ENCODE peak calls at places on chromosomes 1 and 21, in eight cellular contexts. W is HCT116; P is cardiac muscle cell; U is CD4-positive, alpha-beta memory T cell; X is aorta; I is tibial nerve; S is lower lobe of right lung; C is IMR-90. E is an unnamed sample.
A peak's percentile ranks its signal among the peaks of the same experiment; 100 is the strongest.

GRCh38 chr1:12448746-12449177 is 169.2 kb downstream of the DHRS3 start:
- DNase-seq in W (no peak), P (peak; percentile 83), U (no peak), X (peak; percentile 60), I (peak; percentile 40), S (no peak), C (peak; percentile 44), E (no peak)

GRCh38 chr1:117271959-117272358 is 61.2 kb upstream of the VTCN1 start:
- DNase-seq in W (no peak), P (no peak), U (no peak), X (no peak), I (no peak), S (no peak), C (no peak), E (no peak)

GRCh38 chr1:19472174-19472573 is 13.2 kb downstream of the CAPZB start:
- DNase-seq in W (no peak), P (no peak), U (no peak), X (no peak), I (no peak), S (no peak), C (no peak), E (no peak)

GRCh38 chr21:15638856-15639549 is 90.8 kb upstream of the USP25 start:
- DNase-seq in W (no peak), P (peak; percentile 48), U (no peak), X (no peak), I (no peak), S (peak; percentile 81), C (no peak), E (peak; percentile 76)

GRCh38 chr1:1361982-1362423 is 3.6 kb upstream of the MXRA8 start:
- DNase-seq in W (no peak), P (peak; percentile 86), U (no peak), X (peak; percentile 69), I (no peak), S (no peak), C (peak; percentile 85), E (peak; percentile 63)

GRCh38 chr1:84000954-84001495 is 2.1 kb upstream of the TTLL7 start:
- DNase-seq in W (no peak), P (no peak), U (no peak), X (no peak), I (no peak), S (no peak), C (no peak), E (no peak)

GRCh38 chr1:154857441-154858215 is 12.5 kb downstream of the KCNN3 start:
- DNase-seq in W (no peak), P (no peak), U (no peak), X (no peak), I (no peak), S (no peak), C (no peak), E (no peak)

GRCh38 chr1:110164951-110165350 is 14.7 kb downstream of the SLC6A17 start:
- DNase-seq in W (no peak), P (peak; percentile 5), U (no peak), X (no peak), I (no peak), S (no peak), C (no peak), E (no peak)

GRCh38 chr1:201985355-201985754 is 2.9 kb downstream of the RNPEP start:
- DNase-seq in W (no peak), P (no peak), U (no peak), X (no peak), I (no peak), S (no peak), C (no peak), E (no peak)

GRCh38 chr1:246907472-246907871 is 24.3 kb downstream of the AHCTF1 start:
- DNase-seq in W (peak; percentile 21), P (peak; percentile 79), U (no peak), X (no peak), I (no peak), S (no peak), C (peak; percentile 72), E (no peak)

GRCh38 chr1:239455743-239456142 is 69.4 kb downstream of the CHRM3 start:
- DNase-seq in W (no peak), P (no peak), U (no peak), X (no peak), I (no peak), S (no peak), C (no peak), E (no peak)

GRCh38 chr1:12436817-12437599 is 181.0 kb downstream of the DHRS3 start:
- DNase-seq in W (no peak), P (peak; percentile 53), U (no peak), X (no peak), I (no peak), S (no peak), C (peak; percentile 84), E (no peak)

GRCh38 chr1:31033573-31033972 is 31.9 kb downstream of the PUM1 start:
- DNase-seq in W (no peak), P (no peak), U (no peak), X (no peak), I (no peak), S (no peak), C (no peak), E (no peak)

DNA sequence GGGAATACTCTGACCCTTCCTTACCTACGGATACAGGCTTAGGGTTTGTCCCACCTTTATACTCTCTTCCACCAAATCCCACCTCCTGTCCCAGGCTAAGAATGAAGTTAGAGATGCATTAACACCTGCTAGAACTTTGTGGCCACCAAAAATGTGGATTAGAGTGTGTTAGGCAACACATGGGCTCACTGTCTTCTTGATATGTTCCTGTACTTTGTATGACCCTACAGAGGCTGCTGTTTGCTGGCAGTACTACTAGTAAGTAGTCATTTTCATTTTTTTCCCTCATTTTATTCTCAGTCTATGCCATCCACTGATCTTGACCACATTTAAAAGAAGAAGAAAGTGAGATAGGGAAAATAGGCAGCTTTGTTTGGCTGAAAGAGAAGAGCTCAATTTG is 21.0 kb upstream of the TMEM39B start:
- DNase-seq in W (no peak), P (no peak), U (no peak), X (no peak), I (no peak), S (no peak), C (no peak), E (no peak)
- H3K36me3 ChIP-seq in W (peaks cover 69% of the 10 kb centered on the region), P (peaks cover 56% of the 10 kb centered on the region), U (peaks cover 60% of the 10 kb centered on the region), X (peaks cover 8% of the 10 kb centered on the region), I (peaks cover 64% of the 10 kb centered on the region), S (peaks cover 72% of the 10 kb centered on the region), C (peaks cover 51% of the 10 kb centered on the region), E (peaks cover 8% of the 10 kb centered on the region)

DNA sequence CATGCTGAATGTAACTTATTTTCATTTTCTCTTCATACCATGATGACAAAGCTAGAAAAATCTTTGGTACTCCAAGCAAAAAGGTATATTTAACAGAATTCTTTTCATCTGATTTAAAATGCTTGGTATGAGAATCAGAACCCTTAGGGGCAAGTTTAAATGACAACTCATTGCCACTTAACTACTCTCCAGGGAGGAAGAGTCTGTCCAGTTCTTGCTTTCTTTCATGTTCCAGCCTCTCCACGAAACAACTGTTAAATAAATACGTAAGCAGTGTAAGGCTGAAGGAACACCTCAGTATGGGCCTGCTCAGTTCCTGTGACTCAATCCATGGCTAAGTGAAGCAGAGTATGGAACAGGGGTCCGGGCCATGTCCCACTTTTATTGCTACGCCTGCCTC is 1.6 kb downstream of the LCE2A start:
- DNase-seq in W (no peak), P (no peak), U (no peak), X (no peak), I (no peak), S (no peak), C (no peak), E (no peak)
- H3K27ac ChIP-seq in W (no peak overlapping the region), P (no peak overlapping the region), U (no peak overlapping the region), X (no peak overlapping the region), I (no peak overlapping the region), S (no peak overlapping the region), C (no peak overlapping the region), E (no peak overlapping the region)

DNA sequence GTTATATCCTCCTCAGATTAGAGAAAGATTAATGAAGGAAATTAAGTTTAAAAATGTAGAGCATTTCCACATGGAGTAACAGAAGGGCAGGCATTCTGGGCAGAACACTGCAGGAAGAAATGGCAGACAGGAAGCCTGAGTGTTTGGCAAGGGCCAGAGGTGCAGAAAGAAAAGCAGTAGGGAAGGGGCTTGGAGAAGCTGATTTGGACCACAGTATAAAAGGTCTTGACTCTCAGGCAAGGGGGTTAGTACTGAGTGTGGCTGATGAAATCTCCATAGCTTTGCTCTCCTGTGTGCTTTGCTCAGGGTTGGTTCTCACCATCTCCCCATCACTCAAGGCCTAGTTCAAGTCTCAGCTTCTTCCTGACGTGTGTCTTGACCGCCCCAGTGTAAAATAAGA is 80.2 kb downstream of the SLC45A1 start:
- DNase-seq in W (no peak), P (no peak), U (no peak), X (no peak), I (no peak), S (no peak), C (no peak), E (no peak)
- H3K4me1 ChIP-seq in W (peaks cover 3% of the 10 kb centered on the region), P (peaks cover 28% of the 10 kb centered on the region), U (peaks cover 58% of the 10 kb centered on the region), X (peaks cover 12% of the 10 kb centered on the region), I (peaks cover 47% of the 10 kb centered on the region), S (peaks cover 49% of the 10 kb centered on the region), C (peaks cover 25% of the 10 kb centered on the region), E (peaks cover 29% of the 10 kb centered on the region)

GRCh38 chr1:112923234-112923955 is 32.6 kb downstream of the SLC16A1 start:
- DNase-seq in W (no peak), P (no peak), U (no peak), X (no peak), I (no peak), S (no peak), C (no peak), E (no peak)
- H3K36me3 ChIP-seq in W (peaks cover 9% of the 10 kb centered on the region), P (peaks cover 60% of the 10 kb centered on the region), U (no peaks in the 10 kb centered on the region), X (no peaks in the 10 kb centered on the region), I (peaks cover 43% of the 10 kb centered on the region), S (no peaks in the 10 kb centered on the region), C (peaks cover 15% of the 10 kb centered on the region), E (no peaks in the 10 kb centered on the region)

GRCh38 chr1:228397966-228398365 is 8.7 kb downstream of the TRIM11 start:
- DNase-seq in W (no peak), P (no peak), U (no peak), X (no peak), I (no peak), S (no peak), C (no peak), E (peak; percentile 25)

GRCh38 chr1:228394571-228395394 is 11.9 kb downstream of the TRIM11 start:
- DNase-seq in W (no peak), P (no peak), U (no peak), X (peak; percentile 46), I (no peak), S (peak; percentile 43), C (no peak), E (peak; percentile 62)

GRCh38 chr1:228398741-228399461 is 7.7 kb downstream of the TRIM11 start:
- DNase-seq in W (no peak), P (no peak), U (no peak), X (no peak), I (no peak), S (no peak), C (no peak), E (peak; percentile 27)

GRCh38 chr1:228397454-228397786 is 9.2 kb downstream of the TRIM11 start:
- DNase-seq in W (no peak), P (no peak), U (no peak), X (no peak), I (no peak), S (peak; percentile 33), C (no peak), E (peak; percentile 47)

DNA sequence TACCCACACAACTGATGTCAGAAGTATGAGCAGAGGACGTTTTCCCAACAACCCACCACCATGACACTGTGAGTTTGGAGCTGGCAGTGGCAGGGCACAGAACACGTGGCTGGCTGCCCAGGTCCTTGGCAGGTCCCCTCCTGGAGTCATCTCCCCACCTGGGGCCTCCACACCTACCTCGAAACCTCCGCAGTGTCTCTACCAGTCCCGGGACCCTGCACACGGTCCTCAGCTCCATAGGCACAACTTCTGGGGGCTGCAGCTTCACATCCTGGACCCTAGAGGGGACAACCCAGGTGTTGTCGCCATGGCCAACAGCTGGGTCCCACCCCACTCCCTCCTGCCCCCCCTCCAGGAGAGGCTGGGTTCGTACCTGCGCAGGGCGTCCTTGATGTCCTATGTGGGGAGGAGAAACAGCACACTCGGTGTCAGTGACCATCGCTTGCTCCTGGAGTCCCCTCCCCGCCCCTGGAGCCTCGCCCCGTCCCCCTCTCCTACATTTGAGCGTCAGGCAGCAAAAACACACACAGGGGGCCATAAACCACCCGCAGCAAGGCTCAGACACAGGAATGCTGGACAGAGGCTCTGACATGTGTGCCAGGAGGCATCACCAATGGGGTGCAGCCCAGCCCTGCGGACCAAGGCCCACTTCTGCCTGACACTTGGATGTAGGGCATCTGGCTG is 9.7 kb downstream of the TRIM11 start:
- DNase-seq in W (no peak), P (no peak), U (no peak), X (no peak), I (no peak), S (peak; percentile 30), C (no peak), E (peak; percentile 25)
- H3K27ac ChIP-seq in W (no peak overlapping the region), P (no peak overlapping the region), U (no peak overlapping the region), X (no peak overlapping the region), I (no peak overlapping the region), S (no peak overlapping the region), C (no peak overlapping the region), E (no peak overlapping the region)